ENCODE peak calls at places on chromosomes 1 and 21, in five cellular contexts. K, B, S, H and Q are unnamed samples.

GRCh38 chr1:61873581-61873980 is 131.3 kb downstream of the PATJ start:
- DNase-seq in S (no peak), H (peak), B (no peak), K (no peak), Q (no peak)

GRCh38 chr1:920008-920407 is 3.7 kb upstream of the SAMD11 start:
- DNase-seq in H (no peak), S (no peak), K (no peak), B (no peak), Q (no peak)

GRCh38 chr1:246788895-246789338 is 64.7 kb downstream of the SCCPDH start:
- DNase-seq in K (no peak), S (no peak), H (peak), B (no peak), Q (no peak)

GRCh38 chr1:181396811-181397210 is 86.5 kb upstream of the CACNA1E start:
- DNase-seq in B (no peak), H (no peak), K (no peak), S (no peak), Q (no peak)

GRCh38 chr1:156376958-156377919 is 8.2 kb downstream of the RHBG start:
- DNase-seq in S (no peak), K (no peak), H (no peak), B (no peak), Q (no peak)

GRCh38 chr1:218823291-218823900 is 350.3 kb upstream of the LYPLAL1 start:
- DNase-seq in H (no peak), B (no peak), S (no peak), K (no peak), Q (no peak)

GRCh38 chr1:22662318-22662717 is 9.3 kb downstream of the C1QB start:
- DNase-seq in K (peak), S (no peak), B (no peak), H (peak), Q (no peak)

GRCh38 chr1:223887724-223888428 is 42.1 kb upstream of the TP53BP2 start:
- DNase-seq in K (peak), S (no peak), H (no peak), B (no peak), Q (no peak)

GRCh38 chr1:12170263-12170671 is 3.5 kb downstream of the TNFRSF1B start:
- DNase-seq in K (no peak), S (no peak), H (no peak), B (peak), Q (no peak)

GRCh38 chr21:43331962-43332458 is 94.9 kb downstream of the SIK1 start:
- DNase-seq in K (no peak), H (no peak), B (no peak), S (no peak), Q (no peak)

GRCh38 chr1:8816831-8817412 is 518 bp downstream of the RERE start:
- DNase-seq in B (peak), K (peak), H (no peak), S (no peak), Q (no peak)

GRCh38 chr1:34987018-34987417 is 1.9 kb upstream of the TMEM35B start:
- DNase-seq in B (no peak), H (no peak), S (no peak), K (no peak), Q (no peak)

GRCh38 chr1:74470262-74470661 is 42.1 kb downstream of the LRRC53 start:
- DNase-seq in K (no peak), H (no peak), B (no peak), S (no peak), Q (no peak)

GRCh38 chr1:235357485-235358378 is 9.5 kb upstream of the TBCE start:
- DNase-seq in S (no peak), B (no peak), H (no peak), K (peak), Q (no peak)

GRCh38 chr1:59399642-59400041 is 102.7 kb downstream of the FGGY start:
- DNase-seq in K (no peak), H (no peak), B (no peak), S (no peak), Q (no peak)

GRCh38 chr1:60963167-60963909 is 119.0 kb upstream of the NFIA start:
- DNase-seq in S (no peak), B (no peak), H (no peak), K (no peak), Q (no peak)

GRCh38 chr1:200311256-200311655 is 98.6 kb downstream of the ZNF281 start:
- DNase-seq in H (no peak), K (no peak), B (no peak), S (no peak), Q (no peak)

DNA sequence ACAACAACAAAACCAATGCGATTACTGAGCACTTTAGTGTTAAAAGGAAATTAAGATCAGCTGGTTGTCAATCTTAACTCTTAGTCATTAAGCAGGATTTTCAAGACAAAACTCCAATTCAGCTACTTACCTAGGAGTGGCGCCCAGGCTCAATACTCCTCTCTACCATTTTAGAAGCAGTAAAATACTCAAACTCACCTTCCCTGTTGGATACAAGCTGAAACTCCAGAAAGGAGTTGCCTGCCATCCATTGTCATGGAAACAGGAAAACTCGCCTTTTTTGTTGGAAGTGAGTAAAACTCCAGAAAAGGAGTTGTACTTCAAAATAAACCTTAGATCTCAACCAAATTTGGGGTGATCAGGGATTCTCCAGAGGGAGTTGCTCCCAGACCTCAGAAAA is 127.0 kb upstream of the F3 start:
- DNase-seq in H (no peak), K (no peak), S (no peak), B (no peak), Q (no peak)
- H3K27ac ChIP-seq in H (no peak), K (no peak), S (no peak), B (no peak), Q (no peak)

GRCh38 chr1:229834230-229834629 is 208.2 kb downstream of the URB2 start:
- DNase-seq in B (no peak), H (no peak), K (no peak), S (no peak), Q (no peak)

GRCh38 chr1:229825042-229825441 is 199.0 kb downstream of the URB2 start:
- DNase-seq in S (no peak), B (no peak), K (no peak), H (no peak), Q (no peak)

GRCh38 chr1:229832695-229833094 is 206.6 kb downstream of the URB2 start:
- DNase-seq in H (no peak), K (no peak), S (no peak), B (no peak), Q (no peak)

GRCh38 chr1:229828461-229828860 is 202.4 kb downstream of the URB2 start:
- DNase-seq in B (no peak), S (no peak), H (no peak), K (no peak), Q (no peak)
- TF ChIP-seq POLR2AphosphoS5 in B (no peak), S (no peak), H (no peak), K (no peak), Q (no peak)

DNA sequence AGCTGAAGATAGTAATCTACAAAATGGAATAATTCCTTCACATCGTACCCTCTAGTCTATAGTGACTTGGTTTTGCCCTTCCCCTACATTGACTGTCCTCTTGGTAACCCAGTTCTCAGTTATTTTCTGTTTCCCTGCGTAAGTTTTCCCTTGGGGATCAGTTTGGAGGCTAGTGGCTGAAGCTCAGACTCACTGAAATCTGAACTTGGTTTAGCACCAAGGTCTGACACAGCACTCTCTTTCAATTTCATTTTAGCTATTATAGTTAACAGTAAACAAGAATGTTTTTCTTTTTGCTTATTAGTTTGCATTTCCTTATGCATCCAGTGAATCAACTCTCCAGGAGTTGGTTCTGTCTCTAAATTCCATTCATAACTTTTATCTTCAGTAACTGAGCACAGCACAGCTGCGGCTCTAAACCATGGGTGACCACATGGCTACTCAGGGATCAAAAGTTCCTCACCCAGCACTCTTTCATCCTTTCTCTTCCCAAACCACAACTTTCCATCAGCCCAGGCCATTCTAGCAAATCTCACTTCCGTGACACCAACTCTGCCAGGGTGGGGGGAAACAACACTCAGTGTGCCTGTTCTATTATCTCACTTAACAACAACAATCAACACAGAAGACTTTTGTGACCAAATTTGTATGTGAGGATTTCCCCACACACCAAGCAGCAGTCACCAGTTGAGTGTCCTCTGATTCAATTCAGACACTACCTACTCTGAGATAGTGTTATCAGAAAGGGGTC is 17.6 kb upstream of the IFI6 start:
- DNase-seq in B (no peak), S (no peak), H (no peak), K (no peak), Q (no peak)
- H3K27ac ChIP-seq in B (no peak), S (no peak), H (no peak), K (no peak), Q (no peak)

GRCh38 chr1:153881764-153882163 is 41.0 kb downstream of the GATAD2B start:
- DNase-seq in K (no peak), H (no peak), S (peak), B (no peak), Q (no peak)

GRCh38 chr1:153880024-153880423 is 42.7 kb downstream of the GATAD2B start:
- DNase-seq in S (no peak), H (no peak), K (no peak), B (no peak), Q (no peak)

GRCh38 chr1:153883223-153883622 is 39.5 kb downstream of the GATAD2B start:
- DNase-seq in S (no peak), H (peak), B (no peak), K (no peak), Q (no peak)

GRCh38 chr1:153882296-153882912 is 40.4 kb downstream of the GATAD2B start:
- DNase-seq in B (no peak), K (no peak), H (no peak), S (no peak), Q (no peak)

GRCh38 chr1:153880962-153881361 is 41.8 kb downstream of the GATAD2B start:
- DNase-seq in H (no peak), B (peak), K (peak), S (peak), Q (peak)
- TF ChIP-seq POLR2AphosphoS5 in H (peak), B (peak), K (peak), S (peak), Q (peak)

DNA sequence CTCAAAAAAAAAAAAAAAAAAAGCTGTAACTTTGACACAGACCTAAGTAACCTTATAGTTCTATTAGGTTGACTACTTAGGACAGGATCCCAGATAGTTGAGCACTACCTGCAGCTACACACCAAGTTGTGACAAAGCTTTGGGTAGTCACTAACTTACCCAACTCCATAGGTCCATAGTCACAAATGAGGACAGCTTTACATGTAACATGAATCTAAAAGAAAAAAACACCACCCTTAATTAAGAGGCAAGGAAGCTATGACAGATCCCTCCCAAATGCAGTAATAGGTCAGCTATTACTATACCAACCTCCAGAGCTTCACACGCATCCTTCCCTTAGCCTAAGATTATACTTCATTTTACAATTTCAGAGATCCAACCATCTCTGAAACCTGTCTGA is 12.7 kb upstream of the RAB42 start:
- DNase-seq in S (no peak), K (no peak), H (no peak), B (no peak), Q (no peak)
- H3K27ac ChIP-seq in S (peak), K (no peak), H (peak), B (peak), Q (peak)

DNA sequence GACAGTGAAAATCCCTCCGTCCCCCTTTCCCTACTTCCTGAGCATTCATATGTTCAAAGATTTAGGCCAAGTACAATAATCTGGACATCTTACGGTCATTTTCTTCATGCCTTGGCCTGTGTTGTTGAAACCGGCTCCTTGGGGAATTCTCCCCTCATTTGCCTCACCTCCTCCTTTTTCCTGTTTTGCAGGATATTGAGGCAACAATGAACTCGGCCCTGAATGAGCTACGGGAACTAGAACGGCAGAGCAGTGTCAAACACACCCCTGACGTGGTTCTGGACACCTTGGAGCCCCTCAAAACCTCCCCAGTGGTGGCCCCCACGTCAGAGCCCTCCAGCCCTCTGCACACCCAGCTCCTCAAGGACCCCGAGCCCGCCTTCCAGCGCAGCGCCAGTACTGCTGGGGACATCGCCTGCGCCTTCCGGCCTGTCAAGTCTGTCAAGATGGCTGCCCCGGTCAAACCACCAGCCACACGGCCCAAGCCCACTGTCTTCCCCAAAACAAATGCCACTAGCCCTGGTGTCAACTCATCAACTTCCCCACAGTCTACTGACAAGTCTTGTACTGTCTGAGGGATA is 9.3 kb upstream of the IKBKE start:
- DNase-seq in K (no peak), S (no peak), H (no peak), B (no peak), Q (no peak)
- TF ChIP-seq POLR2AphosphoS5 in K (no peak), S (no peak), H (no peak), B (no peak), Q (no peak)

GRCh38 chr1:169708633-169709032 is 2.8 kb downstream of the SELL start:
- DNase-seq in B (no peak), H (no peak), S (no peak), K (no peak), Q (no peak)

GRCh38 chr1:169707917-169708604 is 3.4 kb downstream of the SELL start:
- DNase-seq in K (no peak), B (no peak), S (no peak), H (no peak), Q (no peak)

GRCh38 chr1:169712309-169712631 is 850 bp upstream of the SELL start:
- DNase-seq in B (no peak), S (no peak), K (no peak), H (no peak), Q (no peak)

GRCh38 chr1:169711469-169712308 is at the start of gene SELL:
- DNase-seq in S (no peak), K (peak), H (peak), B (peak), Q (no peak)
- H3K27ac ChIP-seq in S (no peak), K (peak), H (no peak), B (peak), Q (no peak)

GRCh38 chr1:171258429-171258828 is 10.1 kb downstream of the FMO1 start:
- DNase-seq in H (no peak), B (no peak), K (no peak), S (no peak), Q (no peak)

GRCh38 chr1:171254859-171255258 is 6.6 kb downstream of the FMO1 start:
- DNase-seq in S (no peak), H (no peak), K (no peak), B (no peak), Q (no peak)

GRCh38 chr1:171252482-171252881 is 4.2 kb downstream of the FMO1 start:
- DNase-seq in K (peak), S (no peak), B (peak), H (no peak), Q (no peak)

GRCh38 chr1:171258943-171259342 is 10.6 kb downstream of the FMO1 start:
- DNase-seq in S (no peak), K (no peak), H (no peak), B (no peak), Q (no peak)

GRCh38 chr1:171257207-171258052 is 9.1 kb downstream of the FMO1 start:
- DNase-seq in S (no peak), K (peak), H (no peak), B (peak), Q (no peak)
- TF ChIP-seq POLR2AphosphoS5 in S (no peak), K (no peak), H (no peak), B (no peak), Q (no peak)